ENCODE peak calls at places on chromosome 2, in nine cellular contexts. B is IMR-90, W is dorsolateral prefrontal cortex, C is body of pancreas, J is choroid plexus epithelial cell, I is H1, N is HCT116, L is GM06990, A is retinal pigment epithelial cell. H is an unnamed sample.
A peak's percentile ranks its signal among the peaks of the same experiment; 100 is the strongest.

GRCh38 chr2:63432373-63432772 is 155.9 kb downstream of the WDPCP start:
- DNase-seq in W (no peak), B (peak; percentile 66), L (no peak), I (no peak), N (no peak), C (no peak), A (no peak), J (peak; percentile 63), H (peak; percentile 9)

GRCh38 chr2:176126929-176127768 is 2.4 kb upstream of the HOXD8 start:
- DNase-seq in N (no peak), W (peak; percentile 63), A (no peak), L (no peak), C (peak; percentile 78), J (peak; percentile 72), B (peak; percentile 58), I (no peak), H (peak; percentile 32)

GRCh38 chr2:26582890-26583289 is 58.3 kb downstream of the CIB4 start:
- DNase-seq in B (no peak), C (no peak), A (no peak), L (no peak), J (no peak), I (no peak), W (peak; percentile 3), N (no peak), H (no peak)

GRCh38 chr2:177433402-177433801 is 40.8 kb downstream of the AGPS start:
- DNase-seq in J (peak; percentile 22), C (no peak), A (no peak), I (no peak), W (no peak), B (no peak), N (no peak), L (no peak), H (no peak)

GRCh38 chr2:46471705-46472104 is 7.7 kb upstream of the TMEM247 start:
- DNase-seq in A (no peak), B (no peak), L (no peak), I (no peak), W (no peak), C (no peak), N (no peak), J (no peak), H (no peak)

GRCh38 chr2:231935207-231935524 is 9.0 kb upstream of the NPPC start:
- DNase-seq in J (no peak), B (peak; percentile 49), N (no peak), I (no peak), A (no peak), L (no peak), W (no peak), C (no peak), H (no peak)

GRCh38 chr2:26043862-26044736 is 10.2 kb downstream of the RAB10 start:
- DNase-seq in J (peak; percentile 50), L (peak; percentile 19), A (no peak), C (peak; percentile 53), N (no peak), I (no peak), B (no peak), W (no peak), H (no peak)

GRCh38 chr2:55751966-55752365 is 58.3 kb upstream of the PNPT1 start:
- DNase-seq in L (no peak), C (no peak), N (no peak), J (peak; percentile 41), I (no peak), A (no peak), W (no peak), B (peak; percentile 29), H (no peak)

GRCh38 chr2:126864861-126865260 is 33.8 kb upstream of the TEX51 start:
- DNase-seq in C (no peak), L (no peak), A (no peak), I (no peak), J (no peak), N (peak; percentile 3), W (no peak), B (no peak), H (no peak)

GRCh38 chr2:25844089-25844488 is 34.2 kb downstream of the ASXL2 start:
- DNase-seq in B (peak; percentile 65), C (no peak), L (no peak), N (no peak), W (no peak), J (peak; percentile 74), I (no peak), A (no peak), H (no peak)

DNA sequence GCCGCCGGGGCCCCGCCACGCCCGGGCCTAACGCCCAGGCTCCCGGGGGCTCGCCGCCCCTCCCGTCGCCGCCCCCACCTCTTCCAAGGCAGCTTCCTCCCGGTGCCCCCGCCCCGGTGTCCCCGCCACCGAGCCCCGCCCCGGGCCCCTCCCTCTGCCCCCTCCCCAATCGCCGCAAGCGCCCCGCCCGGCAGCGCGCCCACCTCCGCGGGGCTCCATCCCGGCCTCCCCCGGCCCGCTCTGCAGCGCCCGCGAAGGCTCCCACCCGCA is 209 bp downstream of the STK25 start:
- DNase-seq in C (no peak), L (no peak), I (no peak), A (no peak), J (no peak), W (no peak), B (no peak), N (no peak), H (no peak)
- H3K4me3 ChIP-seq in C (peak overlapping the region; percentile 52), L (peak overlapping the region; percentile 85), I (peak overlapping the region; percentile 91), A (peak overlapping the region; percentile 73), J (peak overlapping the region; percentile 78), W (peak overlapping the region; percentile 84), B (peak overlapping the region; percentile 92), N (peak overlapping the region; percentile 87), H (peak overlapping the region; percentile 92)

DNA sequence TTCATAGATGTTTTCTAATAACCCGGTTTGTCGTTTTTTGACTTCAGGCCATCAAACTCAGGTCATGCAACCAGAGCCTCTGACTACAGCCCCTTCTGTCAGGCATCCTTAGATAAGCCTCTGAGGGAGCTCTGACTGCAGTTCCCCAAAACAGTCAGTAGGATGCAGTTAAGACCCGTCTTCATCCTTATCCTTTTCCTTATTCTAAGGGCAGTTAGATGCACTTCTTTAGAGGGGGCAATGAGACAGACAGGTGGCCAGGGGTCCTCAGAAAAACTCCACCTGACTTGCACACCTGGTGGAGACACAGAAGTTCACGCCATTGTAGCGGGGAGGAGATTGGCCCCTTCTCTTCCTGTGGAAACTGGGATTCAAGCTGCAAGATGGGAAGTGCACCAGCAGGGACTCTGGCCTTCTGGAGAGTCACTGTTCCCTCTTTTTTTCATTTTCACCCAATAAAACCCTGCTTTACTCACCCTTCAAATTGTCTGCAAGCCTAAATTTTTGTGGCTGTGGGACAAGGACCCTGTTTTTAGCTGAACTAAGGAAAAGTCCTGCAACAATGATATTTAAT is 104.8 kb upstream of the TFPI start:
- DNase-seq in J (peak; percentile 76), W (no peak), I (peak; percentile 60), B (peak; percentile 45), C (no peak), N (peak; percentile 21), L (no peak), A (no peak), H (no peak)
- TF ChIP-seq CTCF in J (peak; percentile 72), W (no peak), I (peak; percentile 78), B (peak; percentile 46), C (peak; percentile 20), N (peak; percentile 57), L (peak; percentile 22), A (peak; percentile 51), H (peak; percentile 34)

DNA sequence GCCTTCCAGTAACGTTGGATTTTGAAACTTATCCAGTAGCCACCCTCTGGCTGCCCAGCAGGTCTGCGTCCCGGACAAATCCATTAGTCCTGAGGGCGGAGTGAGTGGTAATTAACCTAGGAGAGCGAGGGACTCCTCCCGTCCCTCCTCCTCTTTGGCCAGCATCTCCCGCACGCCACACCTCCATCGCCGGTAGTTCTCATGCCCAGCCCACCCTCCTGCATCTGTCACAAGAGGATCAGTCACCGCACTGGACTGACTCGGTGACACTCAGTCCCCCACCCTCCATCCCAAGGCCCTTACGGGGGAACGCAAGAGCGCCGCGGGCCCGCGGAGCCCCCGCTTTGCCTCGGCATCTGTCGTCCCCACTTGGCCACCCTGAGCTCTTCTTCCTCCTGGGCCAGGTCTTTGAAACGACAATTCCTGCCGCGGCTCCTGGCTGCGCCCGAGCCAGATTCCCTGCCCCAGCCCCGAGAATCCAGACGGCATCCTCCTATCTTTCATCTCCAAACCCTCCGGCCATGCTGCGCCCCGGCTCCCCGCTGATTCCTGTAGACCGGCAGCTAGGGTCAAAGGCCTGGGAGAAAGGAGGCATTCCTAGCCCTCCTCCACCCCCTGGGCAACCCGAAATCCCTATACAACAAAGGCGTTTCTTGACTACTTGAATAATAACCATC is 77.5 kb downstream of the EIF2AK3 start:
- DNase-seq in B (no peak), I (peak; percentile 43), J (no peak), W (no peak), A (no peak), N (no peak), L (no peak), C (no peak), H (no peak)
- H3K4me3 ChIP-seq in B (no peak overlapping the region), I (peak overlapping the region; percentile 60), J (peak overlapping the region; percentile 49), W (peak overlapping the region; percentile 32), A (peak overlapping the region; percentile 52), N (no peak overlapping the region), L (no peak overlapping the region), C (no peak overlapping the region), H (peak overlapping the region; percentile 11)

GRCh38 chr2:20179755-20180594 is 45.0 kb downstream of the SDC1 start:
- DNase-seq in A (no peak), W (no peak), I (no peak), C (peak; percentile 84), L (no peak), N (no peak), B (no peak), J (no peak), H (no peak)

GRCh38 chr2:20178404-20179178 is 46.3 kb downstream of the SDC1 start:
- DNase-seq in L (no peak), B (no peak), A (no peak), W (peak; percentile 15), C (no peak), J (no peak), N (no peak), I (no peak), H (no peak)

GRCh38 chr2:20179179-20179754 is 45.7 kb downstream of the SDC1 start:
- DNase-seq in I (no peak), N (no peak), B (no peak), W (peak; percentile 21), L (no peak), J (no peak), C (no peak), A (no peak), H (no peak)

GRCh38 chr2:20176760-20177159 is 48.2 kb downstream of the SDC1 start:
- DNase-seq in C (no peak), L (no peak), J (no peak), I (no peak), B (no peak), A (no peak), N (no peak), W (no peak), H (no peak)

DNA sequence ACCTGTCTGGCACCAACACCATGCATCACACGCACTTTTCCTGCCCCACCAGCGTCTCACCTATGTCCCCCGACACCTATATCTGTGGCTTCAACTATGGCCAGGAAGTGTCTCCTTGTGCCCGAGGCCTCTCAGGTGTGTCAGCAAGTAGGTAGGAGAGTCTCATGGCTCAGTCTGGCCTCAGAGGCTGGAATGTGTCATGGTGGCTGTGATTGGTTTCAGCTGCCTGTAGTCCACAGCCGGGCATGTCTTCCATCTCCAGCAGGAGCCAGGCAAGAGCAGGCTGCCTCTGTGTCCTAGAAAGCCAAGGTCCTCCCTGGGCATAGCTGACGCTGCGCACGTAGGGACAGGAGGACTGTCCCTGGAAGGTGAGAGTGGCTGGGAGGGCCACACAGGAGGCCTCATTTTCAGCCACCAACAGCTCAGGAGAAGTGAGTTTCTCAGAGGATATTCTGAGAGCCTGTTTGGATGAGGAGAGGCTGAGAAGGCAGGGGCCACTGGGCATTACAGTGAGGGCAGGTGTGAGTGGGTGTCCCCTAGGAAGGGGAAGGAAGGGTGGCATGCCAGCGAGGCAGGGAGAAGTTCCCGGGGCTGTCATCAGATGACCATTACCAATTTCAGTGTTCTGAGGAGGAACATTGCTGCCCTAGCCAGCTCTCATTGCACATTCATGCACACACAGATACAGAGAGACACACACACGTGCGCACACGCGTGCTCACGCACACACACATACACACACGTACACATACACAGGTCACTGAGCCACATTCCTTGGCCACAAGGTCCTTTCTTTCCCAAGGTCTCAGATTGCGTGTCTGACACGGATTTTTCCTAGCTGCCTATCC is 47.1 kb downstream of the SDC1 start:
- DNase-seq in A (no peak), N (no peak), L (no peak), I (no peak), C (no peak), B (no peak), J (no peak), W (no peak), H (no peak)
- TF ChIP-seq CTCF in A (no peak), N (peak; percentile 8), L (no peak), I (peak; percentile 39), C (no peak), B (no peak), J (peak; percentile 11), W (no peak), H (no peak)